ENCODE peak calls at places on chromosome 17, in four cellular contexts. One of them, this sample, is unnamed.

GRCh38 chr17:14690704-14691103 is 389.8 kb downstream of the HS3ST3B1 start:
- DNase-seq in Peyer's patch: no peak
- DNase-seq in AG10803: no peak
- DNase-seq in mucosa of descending colon: no peak
- DNase-seq in this sample: no peak

GRCh38 chr17:82881900-82882714 is 42.3 kb upstream of the ZNF750 start:
- DNase-seq in Peyer's patch: no peak
- DNase-seq in AG10803: peak
- DNase-seq in mucosa of descending colon: peak
- DNase-seq in this sample: no peak

GRCh38 chr17:82772026-82772425 is 20.2 kb downstream of the TBCD start:
- DNase-seq in Peyer's patch: no peak
- DNase-seq in AG10803: peak
- DNase-seq in mucosa of descending colon: peak
- DNase-seq in this sample: peak

GRCh38 chr17:75239778-75240393 is 21.5 kb downstream of the GGA3 start:
- DNase-seq in Peyer's patch: no peak
- DNase-seq in AG10803: no peak
- DNase-seq in mucosa of descending colon: no peak
- DNase-seq in this sample: no peak

GRCh38 chr17:57555636-57556175 is 189.4 kb downstream of the CCDC182 start:
- DNase-seq in Peyer's patch: no peak
- DNase-seq in AG10803: no peak
- DNase-seq in mucosa of descending colon: no peak
- DNase-seq in this sample: no peak

GRCh38 chr17:21530311-21530710 is 154.2 kb downstream of the KCNJ12 start:
- DNase-seq in Peyer's patch: no peak
- DNase-seq in AG10803: no peak
- DNase-seq in mucosa of descending colon: no peak
- DNase-seq in this sample: no peak

GRCh38 chr17:15972497-15972951 is 27.0 kb downstream of the ZSWIM7 start:
- DNase-seq in Peyer's patch: no peak
- DNase-seq in AG10803: no peak
- DNase-seq in mucosa of descending colon: no peak
- DNase-seq in this sample: no peak

GRCh38 chr17:48051278-48051677 is 3.1 kb downstream of the NFE2L1 start:
- DNase-seq in Peyer's patch: no peak
- DNase-seq in AG10803: no peak
- DNase-seq in mucosa of descending colon: peak
- DNase-seq in this sample: no peak

GRCh38 chr17:28579526-28579925 is 2.8 kb upstream of the ALDOC start:
- DNase-seq in Peyer's patch: no peak
- DNase-seq in AG10803: no peak
- DNase-seq in mucosa of descending colon: no peak
- DNase-seq in this sample: no peak

GRCh38 chr17:66271512-66271911 is 30.9 kb upstream of the PRKCA start:
- DNase-seq in Peyer's patch: no peak
- DNase-seq in AG10803: no peak
- DNase-seq in mucosa of descending colon: no peak
- DNase-seq in this sample: no peak

GRCh38 chr17:49101054-49101534 is 31.5 kb upstream of the B4GALNT2 start:
- DNase-seq in Peyer's patch: no peak
- DNase-seq in AG10803: no peak
- DNase-seq in mucosa of descending colon: no peak
- DNase-seq in this sample: no peak

GRCh38 chr17:82937411-82938371 is 97.9 kb upstream of the ZNF750 start:
- DNase-seq in Peyer's patch: no peak
- DNase-seq in AG10803: no peak
- DNase-seq in mucosa of descending colon: peak
- DNase-seq in this sample: no peak

GRCh38 chr17:42520540-42520951 is 15.5 kb upstream of the NAGLU start:
- DNase-seq in Peyer's patch: no peak
- DNase-seq in AG10803: no peak
- DNase-seq in mucosa of descending colon: no peak
- DNase-seq in this sample: no peak

GRCh38 chr17:45650601-45651000 is 133.5 kb upstream of the CRHR1 start:
- DNase-seq in Peyer's patch: no peak
- DNase-seq in AG10803: no peak
- DNase-seq in mucosa of descending colon: no peak
- DNase-seq in this sample: no peak

GRCh38 chr17:2173005-2173404 is 118.1 kb downstream of the HIC1 start:
- DNase-seq in Peyer's patch: no peak
- DNase-seq in AG10803: peak
- DNase-seq in mucosa of descending colon: no peak
- DNase-seq in this sample: no peak
- H3K4me3 ChIP-seq in Peyer's patch: no peak
- H3K4me3 ChIP-seq in AG10803: no peak
- H3K4me3 ChIP-seq in mucosa of descending colon: no peak
- H3K4me3 ChIP-seq in this sample: no peak

DNA sequence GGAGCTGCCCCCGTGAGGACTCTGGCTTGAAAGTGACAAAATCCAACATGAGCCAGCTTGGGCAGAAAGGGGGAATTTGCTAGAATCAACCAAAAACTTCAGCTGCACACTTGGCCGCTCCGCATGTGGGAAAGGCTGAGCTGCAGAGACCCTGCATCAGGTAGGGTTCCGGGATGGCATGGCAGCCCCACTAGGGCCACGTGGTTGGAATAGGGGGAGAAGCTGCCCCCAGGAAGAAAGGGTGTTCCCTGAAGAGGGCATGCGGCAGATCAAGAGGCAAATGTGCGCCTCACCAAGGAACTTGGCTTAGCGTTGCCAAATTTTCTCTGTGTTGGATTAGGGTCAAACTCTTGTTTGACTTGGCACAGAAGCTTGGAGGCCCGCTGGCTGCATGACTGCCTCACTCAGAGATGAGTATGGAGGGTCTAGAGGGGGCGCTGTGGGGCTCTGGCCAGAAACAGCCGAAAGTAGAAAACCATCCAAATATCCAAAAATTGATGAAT is 29.2 kb upstream of the WFIKKN2 start:
- DNase-seq in Peyer's patch: no peak
- DNase-seq in AG10803: no peak
- DNase-seq in mucosa of descending colon: no peak
- DNase-seq in this sample: no peak
- TF ChIP-seq CTCF in Peyer's patch: no peak
- TF ChIP-seq CTCF in AG10803: no peak
- TF ChIP-seq CTCF in mucosa of descending colon: no peak
- TF ChIP-seq CTCF in this sample: no peak

GRCh38 chr17:43754947-43755346 is 3.6 kb downstream of the SOST start:
- DNase-seq in Peyer's patch: no peak
- DNase-seq in AG10803: no peak
- DNase-seq in mucosa of descending colon: no peak
- DNase-seq in this sample: no peak
- H3K4me3 ChIP-seq in Peyer's patch: no peak
- H3K4me3 ChIP-seq in AG10803: no peak
- H3K4me3 ChIP-seq in mucosa of descending colon: no peak
- H3K4me3 ChIP-seq in this sample: no peak

GRCh38 chr17:78919816-78920516 is 5.2 kb downstream of the TIMP2 start:
- DNase-seq in Peyer's patch: no peak
- DNase-seq in AG10803: no peak
- DNase-seq in mucosa of descending colon: no peak
- DNase-seq in this sample: no peak
- TF ChIP-seq CTCF in Peyer's patch: no peak
- TF ChIP-seq CTCF in AG10803: no peak
- TF ChIP-seq CTCF in mucosa of descending colon: no peak
- TF ChIP-seq CTCF in this sample: no peak

GRCh38 chr17:9004132-9004960 is 17.0 kb upstream of the NTN1 start:
- DNase-seq in Peyer's patch: no peak
- DNase-seq in AG10803: no peak
- DNase-seq in mucosa of descending colon: no peak
- DNase-seq in this sample: no peak

GRCh38 chr17:9002610-9003354 is 18.5 kb upstream of the NTN1 start:
- DNase-seq in Peyer's patch: no peak
- DNase-seq in AG10803: no peak
- DNase-seq in mucosa of descending colon: peak
- DNase-seq in this sample: no peak

GRCh38 chr17:9002236-9002609 is 19.1 kb upstream of the NTN1 start:
- DNase-seq in Peyer's patch: no peak
- DNase-seq in AG10803: no peak
- DNase-seq in mucosa of descending colon: no peak
- DNase-seq in this sample: no peak

GRCh38 chr17:9004961-9005285 is 16.4 kb upstream of the NTN1 start:
- DNase-seq in Peyer's patch: no peak
- DNase-seq in AG10803: no peak
- DNase-seq in mucosa of descending colon: no peak
- DNase-seq in this sample: no peak

DNA sequence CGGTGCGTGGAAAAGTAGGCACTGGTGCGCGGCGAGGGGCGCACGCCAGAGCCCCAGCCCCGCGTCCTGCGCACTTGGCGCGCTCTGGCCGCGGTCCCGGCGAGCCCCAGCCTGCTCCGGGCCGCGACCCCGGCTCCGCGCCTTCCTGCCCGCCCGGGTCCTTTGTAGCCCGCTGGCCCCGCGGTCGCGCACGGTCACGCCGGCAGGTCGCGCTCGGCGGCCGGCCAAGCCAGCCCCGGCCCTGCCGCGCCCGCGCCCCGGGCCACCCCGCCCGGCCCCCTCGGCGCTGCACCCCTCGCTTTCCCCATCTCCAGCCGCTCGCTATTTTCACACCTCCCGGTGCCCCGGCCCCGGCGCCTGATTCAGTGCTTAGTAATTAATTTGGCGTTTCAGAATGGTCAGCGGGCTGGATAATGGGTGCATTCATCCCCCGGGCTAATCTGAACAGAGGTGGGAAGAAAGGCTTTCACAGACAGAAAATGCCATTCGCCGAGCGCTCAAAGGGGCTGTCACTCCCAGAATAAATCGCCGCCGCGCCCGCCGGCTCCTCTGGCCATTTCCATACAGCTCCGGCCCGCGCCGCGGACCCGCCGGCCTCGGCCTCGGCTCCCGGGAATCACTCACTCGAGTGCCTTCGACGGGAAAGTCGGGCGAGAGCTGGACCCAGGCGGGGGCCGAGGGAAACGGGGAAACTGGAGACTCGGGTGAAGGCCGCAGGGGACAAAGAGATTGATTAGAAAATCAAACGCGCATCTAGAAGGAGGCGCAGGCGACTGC is 17.8 kb upstream of the NTN1 start:
- DNase-seq in Peyer's patch: no peak
- DNase-seq in AG10803: no peak
- DNase-seq in mucosa of descending colon: no peak
- DNase-seq in this sample: no peak
- H3K4me3 ChIP-seq in Peyer's patch: peak
- H3K4me3 ChIP-seq in AG10803: no peak
- H3K4me3 ChIP-seq in mucosa of descending colon: no peak
- H3K4me3 ChIP-seq in this sample: no peak

GRCh38 chr17:44170499-44171201 is at the start of gene ASB16:
- DNase-seq in Peyer's patch: no peak
- DNase-seq in AG10803: peak
- DNase-seq in mucosa of descending colon: no peak
- DNase-seq in this sample: no peak
- TF ChIP-seq CTCF in Peyer's patch: no peak
- TF ChIP-seq CTCF in AG10803: no peak
- TF ChIP-seq CTCF in mucosa of descending colon: no peak
- TF ChIP-seq CTCF in this sample: no peak

DNA sequence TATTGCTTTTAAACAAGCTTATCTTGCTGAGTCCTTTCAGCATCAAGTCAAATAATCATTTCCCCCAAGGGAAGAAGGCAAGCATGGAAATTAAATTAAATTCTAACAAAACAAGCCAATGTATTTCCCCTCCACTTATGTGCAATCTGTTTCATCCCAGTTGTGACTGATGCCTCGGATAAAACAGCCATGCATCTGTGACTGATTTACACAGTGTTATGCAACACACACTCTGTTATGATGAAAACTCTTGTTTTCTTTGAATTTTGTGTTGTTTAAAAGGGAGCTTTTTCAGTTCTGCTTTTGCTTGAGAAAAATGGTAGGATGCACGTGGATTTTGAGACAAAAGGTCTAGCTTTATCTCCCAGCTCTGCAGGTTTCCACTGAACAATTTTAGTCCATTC is 32.6 kb downstream of the TMEM100 start:
- DNase-seq in Peyer's patch: no peak
- DNase-seq in AG10803: peak
- DNase-seq in mucosa of descending colon: no peak
- DNase-seq in this sample: no peak
- H3K4me3 ChIP-seq in Peyer's patch: no peak
- H3K4me3 ChIP-seq in AG10803: no peak
- H3K4me3 ChIP-seq in mucosa of descending colon: no peak
- H3K4me3 ChIP-seq in this sample: no peak

This sample was measured in AG04449.